ENCODE peak calls at places on chromosomes 12 and 14, in ten cellular contexts. One of them, this sample, is unnamed.

GRCh38 chr12:65699251-65699650 is 125.0 kb upstream of the HMGA2 start:
- DNase-seq in activated B cell treated with CpG ODN at 0.5 μM for 24 hours: no peak
- DNase-seq in GM19239: no peak
- DNase-seq in cardiac fibroblast: peak; percentile 81
- DNase-seq in psoas muscle: no peak
- DNase-seq in effector memory CD4-positive, alpha-beta T cell: no peak
- DNase-seq in GM04504: peak; percentile 41
- DNase-seq in germinal center: no peak
- DNase-seq in SHP77: no peak
- DNase-seq in neural crest cell: no peak
- DNase-seq in this sample: no peak

GRCh38 chr12:72110814-72111615 is 161.2 kb upstream of the TRHDE start:
- DNase-seq in activated B cell treated with CpG ODN at 0.5 μM for 24 hours: no peak
- DNase-seq in GM19239: no peak
- DNase-seq in cardiac fibroblast: no peak
- DNase-seq in psoas muscle: no peak
- DNase-seq in effector memory CD4-positive, alpha-beta T cell: no peak
- DNase-seq in GM04504: no peak
- DNase-seq in germinal center: no peak
- DNase-seq in SHP77: no peak
- DNase-seq in neural crest cell: no peak
- DNase-seq in this sample: no peak

GRCh38 chr14:94180655-94181271 is 6.6 kb downstream of the PPP4R4 start:
- DNase-seq in activated B cell treated with CpG ODN at 0.5 μM for 24 hours: no peak
- DNase-seq in GM19239: no peak
- DNase-seq in cardiac fibroblast: peak; percentile 59
- DNase-seq in psoas muscle: no peak
- DNase-seq in effector memory CD4-positive, alpha-beta T cell: no peak
- DNase-seq in GM04504: peak; percentile 12
- DNase-seq in germinal center: peak; percentile 43
- DNase-seq in SHP77: no peak
- DNase-seq in neural crest cell: no peak
- DNase-seq in this sample: peak; percentile 46

GRCh38 chr14:35347323-35348043 is 55.3 kb downstream of the PSMA6 start:
- DNase-seq in activated B cell treated with CpG ODN at 0.5 μM for 24 hours: no peak
- DNase-seq in GM19239: no peak
- DNase-seq in cardiac fibroblast: no peak
- DNase-seq in psoas muscle: no peak
- DNase-seq in effector memory CD4-positive, alpha-beta T cell: no peak
- DNase-seq in GM04504: no peak
- DNase-seq in germinal center: no peak
- DNase-seq in SHP77: no peak
- DNase-seq in neural crest cell: peak; percentile 40
- DNase-seq in this sample: no peak

GRCh38 chr12:59834659-59835474 is 239.0 kb downstream of the SLC16A7 start:
- DNase-seq in activated B cell treated with CpG ODN at 0.5 μM for 24 hours: no peak
- DNase-seq in GM19239: no peak
- DNase-seq in cardiac fibroblast: peak; percentile 49
- DNase-seq in psoas muscle: no peak
- DNase-seq in effector memory CD4-positive, alpha-beta T cell: no peak
- DNase-seq in GM04504: no peak
- DNase-seq in germinal center: no peak
- DNase-seq in SHP77: peak; percentile 1
- DNase-seq in neural crest cell: no peak
- DNase-seq in this sample: no peak

GRCh38 chr14:99026471-99026870 is 245.5 kb downstream of the BCL11B start:
- DNase-seq in activated B cell treated with CpG ODN at 0.5 μM for 24 hours: no peak
- DNase-seq in GM19239: no peak
- DNase-seq in cardiac fibroblast: no peak
- DNase-seq in psoas muscle: no peak
- DNase-seq in effector memory CD4-positive, alpha-beta T cell: no peak
- DNase-seq in GM04504: no peak
- DNase-seq in germinal center: no peak
- DNase-seq in SHP77: no peak
- DNase-seq in neural crest cell: no peak
- DNase-seq in this sample: no peak

GRCh38 chr12:113439606-113440030 is 17.4 kb downstream of the SDSL start:
- DNase-seq in activated B cell treated with CpG ODN at 0.5 μM for 24 hours: no peak
- DNase-seq in GM19239: no peak
- DNase-seq in cardiac fibroblast: peak; percentile 56
- DNase-seq in psoas muscle: no peak
- DNase-seq in effector memory CD4-positive, alpha-beta T cell: no peak
- DNase-seq in GM04504: no peak
- DNase-seq in germinal center: no peak
- DNase-seq in SHP77: peak; percentile 73
- DNase-seq in neural crest cell: peak; percentile 73
- DNase-seq in this sample: peak; percentile 21

GRCh38 chr14:64178814-64179213 is 115.4 kb downstream of the ESR2 start:
- DNase-seq in activated B cell treated with CpG ODN at 0.5 μM for 24 hours: no peak
- DNase-seq in GM19239: no peak
- DNase-seq in cardiac fibroblast: no peak
- DNase-seq in psoas muscle: no peak
- DNase-seq in effector memory CD4-positive, alpha-beta T cell: no peak
- DNase-seq in GM04504: no peak
- DNase-seq in germinal center: no peak
- DNase-seq in SHP77: no peak
- DNase-seq in neural crest cell: no peak
- DNase-seq in this sample: no peak

GRCh38 chr12:8644345-8645248 is 18.0 kb downstream of the MFAP5 start:
- DNase-seq in activated B cell treated with CpG ODN at 0.5 μM for 24 hours: no peak
- DNase-seq in GM19239: peak; percentile 24
- DNase-seq in cardiac fibroblast: no peak
- DNase-seq in psoas muscle: no peak
- DNase-seq in effector memory CD4-positive, alpha-beta T cell: peak; percentile 15
- DNase-seq in GM04504: no peak
- DNase-seq in germinal center: peak; percentile 39
- DNase-seq in SHP77: no peak
- DNase-seq in neural crest cell: no peak
- DNase-seq in this sample: no peak

GRCh38 chr12:29438752-29439408 is 57.9 kb upstream of the ERGIC2 start:
- DNase-seq in activated B cell treated with CpG ODN at 0.5 μM for 24 hours: no peak
- DNase-seq in GM19239: no peak
- DNase-seq in cardiac fibroblast: no peak
- DNase-seq in psoas muscle: no peak
- DNase-seq in effector memory CD4-positive, alpha-beta T cell: no peak
- DNase-seq in GM04504: no peak
- DNase-seq in germinal center: no peak
- DNase-seq in SHP77: no peak
- DNase-seq in neural crest cell: no peak
- DNase-seq in this sample: no peak

GRCh38 chr12:110733857-110734373 is 8.8 kb downstream of the PPP1CC start:
- DNase-seq in activated B cell treated with CpG ODN at 0.5 μM for 24 hours: no peak
- DNase-seq in GM19239: no peak
- DNase-seq in cardiac fibroblast: no peak
- DNase-seq in psoas muscle: no peak
- DNase-seq in effector memory CD4-positive, alpha-beta T cell: no peak
- DNase-seq in GM04504: no peak
- DNase-seq in germinal center: no peak
- DNase-seq in SHP77: no peak
- DNase-seq in neural crest cell: no peak
- DNase-seq in this sample: no peak

GRCh38 chr12:30902001-30902400 is 24.5 kb upstream of the TSPAN11 start:
- DNase-seq in activated B cell treated with CpG ODN at 0.5 μM for 24 hours: no peak
- DNase-seq in GM19239: no peak
- DNase-seq in cardiac fibroblast: no peak
- DNase-seq in psoas muscle: no peak
- DNase-seq in effector memory CD4-positive, alpha-beta T cell: no peak
- DNase-seq in GM04504: no peak
- DNase-seq in germinal center: no peak
- DNase-seq in SHP77: no peak
- DNase-seq in neural crest cell: no peak
- DNase-seq in this sample: no peak

GRCh38 chr12:84738481-84738972 is 174.1 kb downstream of the SLC6A15 start:
- DNase-seq in activated B cell treated with CpG ODN at 0.5 μM for 24 hours: no peak
- DNase-seq in GM19239: no peak
- DNase-seq in cardiac fibroblast: peak; percentile 60
- DNase-seq in psoas muscle: no peak
- DNase-seq in effector memory CD4-positive, alpha-beta T cell: no peak
- DNase-seq in GM04504: peak; percentile 89
- DNase-seq in germinal center: no peak
- DNase-seq in SHP77: no peak
- DNase-seq in neural crest cell: no peak
- DNase-seq in this sample: no peak

GRCh38 chr14:70567791-70568190 is 32.7 kb downstream of the MED6 start:
- DNase-seq in activated B cell treated with CpG ODN at 0.5 μM for 24 hours: no peak
- DNase-seq in GM19239: peak; percentile 7
- DNase-seq in cardiac fibroblast: peak; percentile 35
- DNase-seq in psoas muscle: no peak
- DNase-seq in effector memory CD4-positive, alpha-beta T cell: no peak
- DNase-seq in GM04504: peak; percentile 8
- DNase-seq in germinal center: peak; percentile 15
- DNase-seq in SHP77: peak; percentile 34
- DNase-seq in neural crest cell: peak; percentile 3
- DNase-seq in this sample: no peak

GRCh38 chr12:39240144-39240486 is 202.8 kb downstream of the KIF21A start:
- DNase-seq in activated B cell treated with CpG ODN at 0.5 μM for 24 hours: no peak
- DNase-seq in GM19239: no peak
- DNase-seq in cardiac fibroblast: no peak
- DNase-seq in psoas muscle: no peak
- DNase-seq in effector memory CD4-positive, alpha-beta T cell: no peak
- DNase-seq in GM04504: no peak
- DNase-seq in germinal center: no peak
- DNase-seq in SHP77: no peak
- DNase-seq in neural crest cell: no peak
- DNase-seq in this sample: no peak

GRCh38 chr12:131911251-131911650 is 16.8 kb downstream of the ULK1 start:
- DNase-seq in activated B cell treated with CpG ODN at 0.5 μM for 24 hours: no peak
- DNase-seq in GM19239: no peak
- DNase-seq in cardiac fibroblast: no peak
- DNase-seq in psoas muscle: no peak
- DNase-seq in effector memory CD4-positive, alpha-beta T cell: no peak
- DNase-seq in GM04504: no peak
- DNase-seq in germinal center: no peak
- DNase-seq in SHP77: no peak
- DNase-seq in neural crest cell: no peak
- DNase-seq in this sample: no peak

This sample was measured in NCI-H774.